ENCODE peak calls at places on chromosomes 1 and 21, in six cellular contexts. D is esophagus muscularis mucosa, L is transverse colon, T is bronchial epithelial cell, B is heart right ventricle, C is cardiac muscle cell. G is an unnamed sample.

GRCh38 chr21:25555492-25555891 is 51.8 kb downstream of the MRPL39 start:
- DNase-seq in L (no peak), D (no peak), T (no peak), B (no peak), C (no peak), G (no peak)

GRCh38 chr1:183310753-183311465 is 107.3 kb downstream of the NMNAT2 start:
- DNase-seq in T (no peak), D (no peak), B (no peak), C (no peak), L (no peak), G (no peak)

GRCh38 chr1:1019122-1019999 is 559 bp upstream of the AGRN start:
- DNase-seq in L (peak; percentile 87), C (peak; percentile 92), B (peak; percentile 88), D (no peak), T (peak; percentile 50), G (peak; percentile 67)

GRCh38 chr1:33365560-33365997 is 44.7 kb upstream of the A3GALT2 start:
- DNase-seq in C (peak; percentile 84), B (peak; percentile 39), T (no peak), D (no peak), L (no peak), G (peak; percentile 64)

GRCh38 chr1:63710306-63710705 is 63.5 kb upstream of the ROR1 start:
- DNase-seq in D (no peak), B (no peak), T (no peak), C (no peak), L (no peak), G (no peak)

GRCh38 chr1:9849691-9850441 is 26.1 kb upstream of the CLSTN1 start:
- DNase-seq in T (no peak), L (no peak), C (no peak), B (no peak), D (no peak), G (no peak)

GRCh38 chr1:235739124-235739523 is 89.5 kb upstream of the GNG4 start:
- DNase-seq in B (no peak), C (peak; percentile 55), T (peak; percentile 86), D (no peak), L (no peak), G (peak; percentile 66)

GRCh38 chr1:31504001-31504400 is 72.3 kb upstream of the TINAGL1 start:
- DNase-seq in B (no peak), D (no peak), L (no peak), T (no peak), C (no peak), G (no peak)

GRCh38 chr1:192724670-192725069 is 84.2 kb upstream of the RGS2 start:
- DNase-seq in B (no peak), L (no peak), D (no peak), T (peak; percentile 73), C (no peak), G (peak; percentile 73)

GRCh38 chr1:166166400-166166699 is 451 bp downstream of the FAM78B start:
- DNase-seq in D (no peak), C (no peak), T (no peak), L (no peak), B (no peak), G (no peak)

GRCh38 chr1:166164646-166164994 is 2.2 kb downstream of the FAM78B start:
- DNase-seq in T (no peak), D (no peak), C (no peak), L (no peak), B (no peak), G (no peak)

GRCh38 chr1:166166701-166167394 is at the start of gene FAM78B:
- DNase-seq in B (peak; percentile 78), C (peak; percentile 77), L (peak; percentile 87), D (peak; percentile 94), T (peak; percentile 20), G (peak; percentile 55)

GRCh38 chr1:166165661-166166399 is 971 bp downstream of the FAM78B start:
- DNase-seq in C (no peak), D (no peak), L (peak; percentile 13), T (no peak), B (peak; percentile 19), G (peak; percentile 11)

GRCh38 chr1:166164995-166165660 is 1.7 kb downstream of the FAM78B start:
- DNase-seq in T (no peak), L (peak; percentile 44), B (peak; percentile 54), D (peak; percentile 93), C (peak; percentile 58), G (peak; percentile 48)
- TF ChIP-seq CTCF in T (peak; percentile 40), L (peak; percentile 49), B (peak; percentile 53), D (peak; percentile 63), C (peak; percentile 56), G (peak; percentile 43)

GRCh38 chr1:116154536-116154935 is 43.3 kb downstream of the MAB21L3 start:
- DNase-seq in B (no peak), T (no peak), D (peak; percentile 62), L (no peak), C (no peak), G (no peak)
- TF ChIP-seq CTCF in B (no peak), T (no peak), D (no peak), L (no peak), C (no peak), G (no peak)

GRCh38 chr1:53639251-53639721 is 99.7 kb downstream of the GLIS1 start:
- DNase-seq in L (no peak), D (no peak), C (no peak), T (peak; percentile 6), B (no peak), G (peak; percentile 61)
- TF ChIP-seq CTCF in L (no peak), D (no peak), C (no peak), T (no peak), B (no peak), G (no peak)

GRCh38 chr1:173871500-173871899 is 3.3 kb downstream of the ZBTB37 start:
- DNase-seq in L (no peak), D (no peak), C (no peak), T (no peak), B (no peak), G (no peak)
- TF ChIP-seq CTCF in L (no peak), D (no peak), C (no peak), T (no peak), B (no peak), G (no peak)

GRCh38 chr1:36098650-36099365 is 10.1 kb downstream of the ADPRS start:
- DNase-seq in C (no peak), B (no peak), L (no peak), D (no peak), T (no peak), G (no peak)

GRCh38 chr1:36094621-36095061 is 5.9 kb downstream of the ADPRS start:
- DNase-seq in L (no peak), B (no peak), C (no peak), D (no peak), T (no peak), G (peak; percentile 74)

GRCh38 chr1:36095760-36096405 is 7.2 kb downstream of the ADPRS start:
- DNase-seq in B (no peak), T (no peak), D (no peak), L (no peak), C (peak; percentile 7), G (peak; percentile 26)

GRCh38 chr1:36097693-36098585 is 9.2 kb downstream of the ADPRS start:
- DNase-seq in C (no peak), L (no peak), D (no peak), T (no peak), B (no peak), G (no peak)

GRCh38 chr1:36096500-36097412 is 8.1 kb downstream of the ADPRS start:
- DNase-seq in B (no peak), L (no peak), T (no peak), D (no peak), C (peak; percentile 9), G (peak; percentile 13)
- TF ChIP-seq CTCF in B (no peak), L (no peak), T (peak; percentile 28), D (no peak), C (no peak), G (no peak)

GRCh38 chr1:17438176-17438976 is 1.1 kb downstream of the RCC2 start:
- DNase-seq in L (peak; percentile 78), C (peak; percentile 69), T (no peak), B (peak; percentile 73), D (peak; percentile 93), G (peak; percentile 41)
- TF ChIP-seq CTCF in L (no peak), C (no peak), T (no peak), B (no peak), D (no peak), G (no peak)

DNA sequence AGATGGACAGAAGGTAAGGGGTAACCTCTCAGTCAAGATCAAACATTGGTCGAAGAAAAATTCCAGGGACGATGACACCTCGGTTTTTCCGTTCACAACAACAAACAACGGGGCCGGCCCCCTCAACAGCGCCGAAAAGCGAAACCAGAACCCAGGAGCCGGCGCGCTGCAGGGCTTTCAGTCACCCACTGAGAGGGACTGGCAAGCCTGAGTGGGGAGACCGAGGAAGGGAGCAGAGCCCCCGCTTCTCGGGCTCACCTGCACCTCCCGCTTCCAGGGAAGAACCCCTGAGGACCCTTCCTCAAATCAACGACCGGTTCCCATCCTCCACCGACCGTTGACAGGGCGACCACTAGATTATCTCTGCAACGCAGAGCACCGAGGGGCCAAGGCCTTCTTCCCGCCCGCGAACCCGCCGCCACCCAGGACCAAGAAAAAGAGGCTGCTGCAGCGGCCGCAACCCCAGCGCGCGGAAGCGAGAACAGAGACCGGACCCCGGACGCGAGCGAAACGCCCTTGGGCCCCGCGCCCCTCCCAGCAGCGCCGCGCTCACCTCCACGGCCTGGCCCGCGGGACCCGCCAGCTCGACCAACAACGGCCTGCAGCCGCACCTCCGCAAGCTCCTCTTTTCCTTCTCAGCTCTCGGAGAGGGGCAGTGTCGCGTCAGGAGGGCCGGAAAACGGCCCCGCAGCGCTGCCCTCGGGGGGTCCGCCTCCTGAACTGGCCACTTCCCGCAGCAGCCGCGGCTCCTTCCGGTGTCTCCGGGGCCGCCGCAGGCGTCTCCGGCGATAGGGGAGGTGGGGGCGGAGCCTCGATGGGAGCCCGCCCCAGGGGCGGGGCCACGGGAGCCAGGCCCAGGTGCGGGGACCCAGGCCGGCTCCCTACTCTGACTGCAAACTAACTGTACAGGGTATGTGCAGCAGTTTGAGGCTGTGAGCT is at the start of gene USP33:
- DNase-seq in D (peak; percentile 94), C (peak; percentile 82), L (peak; percentile 93), B (peak; percentile 91), T (peak; percentile 67), G (peak; percentile 63)
- TF ChIP-seq CTCF in D (no peak), C (no peak), L (no peak), B (no peak), T (no peak), G (no peak)